ENCODE peak calls at places on chromosomes 13 and 19, in eight cellular contexts. T, C, B, I, F, J, U and Z are unnamed samples.
A peak's percentile ranks its signal among the peaks of the same experiment; 100 is the strongest.

GRCh38 chr13:83613524-83613923 is 268.8 kb downstream of the SLITRK1 start:
- DNase-seq in T (no peak), C (no peak), B (no peak), I (no peak), F (no peak), J (no peak), U (no peak), Z (no peak)

GRCh38 chr13:29845440-29846056 is 4.9 kb downstream of the UBL3 start:
- DNase-seq in T (no peak), C (peak; percentile 54), B (no peak), I (no peak), F (no peak), J (no peak), U (peak; percentile 57), Z (no peak)

GRCh38 chr13:41966671-41967070 is 5.8 kb upstream of the VWA8 start:
- DNase-seq in T (no peak), C (no peak), B (no peak), I (no peak), F (no peak), J (no peak), U (peak; percentile 21), Z (no peak)

GRCh38 chr13:93797463-93797862 is 570.9 kb downstream of the GPC6 start:
- DNase-seq in T (no peak), C (peak; percentile 16), B (no peak), I (no peak), F (no peak), J (no peak), U (no peak), Z (no peak)

GRCh38 chr19:1828279-1829238 is 16.5 kb upstream of the ATP8B3 start:
- DNase-seq in T (no peak), C (no peak), B (no peak), I (no peak), F (no peak), J (peak; percentile 40), U (no peak), Z (no peak)

GRCh38 chr19:11639602-11640471 is 42.6 kb downstream of the ZNF627 start:
- DNase-seq in T (peak; percentile 97), C (peak; percentile 91), B (peak; percentile 76), I (peak; percentile 95), F (peak; percentile 98), J (peak; percentile 96), U (peak; percentile 88), Z (peak; percentile 50)

GRCh38 chr13:73129023-73129422 is 70.2 kb downstream of the KLF5 start:
- DNase-seq in T (no peak), C (no peak), B (no peak), I (no peak), F (no peak), J (no peak), U (no peak), Z (no peak)

GRCh38 chr13:89066868-89067466 is 1395.8 kb downstream of the SLITRK5 start:
- DNase-seq in T (peak; percentile 32), C (peak; percentile 71), B (peak; percentile 53), I (no peak), F (peak; percentile 25), J (no peak), U (peak; percentile 81), Z (no peak)

GRCh38 chr13:49411353-49411752 is 32.5 kb downstream of the CAB39L start:
- DNase-seq in T (no peak), C (no peak), B (no peak), I (no peak), F (no peak), J (no peak), U (no peak), Z (no peak)

GRCh38 chr13:86282450-86282849 is 483.2 kb upstream of the SLITRK6 start:
- DNase-seq in T (no peak), C (peak; percentile 82), B (peak; percentile 81), I (no peak), F (no peak), J (no peak), U (peak; percentile 13), Z (no peak)

GRCh38 chr19:11014403-11014911 is 53.6 kb downstream of the SMARCA4 start:
- DNase-seq in T (no peak), C (no peak), B (no peak), I (no peak), F (no peak), J (no peak), U (no peak), Z (no peak)

GRCh38 chr13:66483712-66484111 is 746.4 kb downstream of the PCDH9 start:
- DNase-seq in T (no peak), C (no peak), B (no peak), I (no peak), F (no peak), J (no peak), U (no peak), Z (no peak)

GRCh38 chr19:10471909-10472308 is 31.2 kb downstream of the KEAP1 start:
- DNase-seq in T (no peak), C (peak; percentile 43), B (no peak), I (peak; percentile 35), F (no peak), J (no peak), U (peak; percentile 56), Z (no peak)

GRCh38 chr19:50565984-50566903 is 2.0 kb downstream of the LRRC4B start:
- DNase-seq in T (no peak), C (no peak), B (no peak), I (no peak), F (no peak), J (no peak), U (no peak), Z (no peak)

GRCh38 chr19:53662209-53662608 is 30.4 kb downstream of the DPRX start:
- DNase-seq in T (no peak), C (no peak), B (no peak), I (no peak), F (no peak), J (no peak), U (no peak), Z (no peak)

GRCh38 chr19:11987405-11988231 is 22.8 kb downstream of the ZNF763 start:
- DNase-seq in T (peak; percentile 92), C (peak; percentile 94), B (peak; percentile 82), I (peak; percentile 95), F (peak; percentile 98), J (peak; percentile 94), U (peak; percentile 90), Z (peak; percentile 61)

GRCh38 chr13:78022164-78022877 is 103.7 kb upstream of the EDNRB start:
- DNase-seq in T (no peak), C (peak; percentile 48), B (peak; percentile 11), I (peak; percentile 70), F (peak; percentile 31), J (no peak), U (peak; percentile 40), Z (no peak)

GRCh38 chr19:16899566-16900075 is 10.8 kb downstream of the F2RL3 start:
- DNase-seq in T (no peak), C (peak; percentile 18), B (no peak), I (peak; percentile 14), F (no peak), J (no peak), U (peak; percentile 15), Z (no peak)

GRCh38 chr13:24214528-24214927 is 54.0 kb downstream of the SPATA13 start:
- DNase-seq in T (no peak), C (no peak), B (no peak), I (no peak), F (no peak), J (no peak), U (no peak), Z (no peak)
- H3K4me3 ChIP-seq in T (no peak overlapping the region), C (no peak overlapping the region), B (no peak overlapping the region), I (no peak overlapping the region), F (no peak overlapping the region), J (no peak overlapping the region), U (no peak overlapping the region), Z (no peak overlapping the region)

GRCh38 chr13:48401480-48401879 is 11.4 kb downstream of the LPAR6 start:
- DNase-seq in T (no peak), C (no peak), B (no peak), I (no peak), F (no peak), J (no peak), U (no peak), Z (no peak)

GRCh38 chr13:48400090-48400694 is 12.7 kb downstream of the LPAR6 start:
- DNase-seq in T (no peak), C (peak; percentile 22), B (no peak), I (no peak), F (no peak), J (no peak), U (no peak), Z (no peak)

GRCh38 chr13:48402325-48402962 is 10.5 kb downstream of the LPAR6 start:
- DNase-seq in T (no peak), C (no peak), B (no peak), I (no peak), F (no peak), J (no peak), U (no peak), Z (no peak)

GRCh38 chr13:48398450-48399095 is 14.3 kb downstream of the LPAR6 start:
- DNase-seq in T (no peak), C (no peak), B (no peak), I (peak; percentile 7), F (no peak), J (no peak), U (no peak), Z (no peak)

GRCh38 chr13:48400820-48401219 is 12.1 kb downstream of the LPAR6 start:
- DNase-seq in T (no peak), C (peak; percentile 79), B (peak; percentile 56), I (peak; percentile 14), F (no peak), J (no peak), U (peak; percentile 69), Z (peak; percentile 54)
- TF ChIP-seq CTCF in T (no peak), C (no peak), B (no peak), I (no peak), F (no peak), J (no peak), U (no peak), Z (no peak)

DNA sequence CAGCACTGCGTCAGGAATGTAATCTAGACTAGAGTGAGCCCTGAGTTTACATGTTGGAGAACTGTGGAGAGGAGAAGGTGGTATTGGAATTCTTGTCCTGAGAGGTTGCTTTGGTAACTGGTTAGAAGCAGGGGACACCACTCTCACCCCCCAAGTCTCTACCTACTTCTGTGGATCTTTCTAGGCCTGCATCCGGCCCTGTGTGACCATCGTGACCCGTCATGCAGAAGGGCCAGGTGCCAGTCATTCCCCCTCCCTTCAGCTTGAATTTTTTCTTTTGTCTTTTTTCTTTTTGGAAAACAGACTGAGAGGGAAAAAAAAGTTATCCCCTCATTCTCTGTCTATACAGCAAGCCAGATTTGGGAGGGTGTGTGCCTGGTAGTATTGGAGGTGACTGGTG is 31.8 kb downstream of the NFIX start:
- DNase-seq in T (no peak), C (no peak), B (no peak), I (no peak), F (no peak), J (no peak), U (no peak), Z (no peak)
- H3K4me3 ChIP-seq in T (no peak overlapping the region), C (peak overlapping the region; percentile 51), B (peak overlapping the region; percentile 84), I (no peak overlapping the region), F (no peak overlapping the region), J (no peak overlapping the region), U (peak overlapping the region; percentile 73), Z (peak overlapping the region; percentile 62)

DNA sequence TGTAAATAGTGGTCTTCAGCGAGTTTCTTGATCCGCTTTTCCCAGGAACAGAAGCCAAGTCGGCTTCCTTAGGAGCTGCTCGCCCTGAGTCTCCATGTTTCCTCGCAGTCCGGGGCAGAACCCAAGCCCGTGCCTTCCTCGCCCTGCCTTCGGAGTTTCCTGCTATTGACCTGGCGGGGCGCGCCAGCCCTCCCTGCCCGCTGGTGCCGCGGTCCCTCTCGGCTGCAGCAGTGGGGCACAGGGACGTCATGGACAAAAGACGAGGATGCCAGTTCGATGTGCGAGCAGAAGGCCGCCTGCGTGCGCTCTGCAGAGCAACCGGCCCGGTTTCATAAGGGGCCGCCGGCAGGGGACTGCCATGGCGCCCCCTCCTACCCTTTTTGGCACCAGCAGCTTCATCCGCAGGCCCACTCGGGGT is 156.6 kb downstream of the TM9SF2 start:
- DNase-seq in T (no peak), C (peak; percentile 54), B (no peak), I (peak; percentile 35), F (no peak), J (peak; percentile 32), U (peak; percentile 51), Z (no peak)
- TF ChIP-seq CTCF in T (no peak), C (no peak), B (no peak), I (no peak), F (no peak), J (no peak), U (no peak), Z (no peak)